ENCODE peak calls at places on chromosome 18, in five cellular contexts. D is glutamatergic neuron, V is ovary, H is omental fat pad, W is fibroblast of the conjunctiva. J is an unnamed sample.

GRCh38 chr18:32261003-32261402 is 71.2 kb downstream of the MEP1B start:
- DNase-seq in D (no peak), V (no peak), W (no peak), H (no peak), J (no peak)

GRCh38 chr18:69518989-69519388 is 118.3 kb downstream of the DOK6 start:
- DNase-seq in V (no peak), D (no peak), H (no peak), W (no peak), J (no peak)

GRCh38 chr18:55287146-55287806 is 300.7 kb downstream of the TCF4 start:
- DNase-seq in V (no peak), W (no peak), H (no peak), D (peak), J (no peak)

GRCh38 chr18:9695605-9696004 is 12.5 kb upstream of the RAB31 start:
- DNase-seq in D (no peak), H (no peak), W (no peak), V (no peak), J (no peak)

GRCh38 chr18:22871809-22872525 is 61.2 kb upstream of the RBBP8 start:
- DNase-seq in W (no peak), D (no peak), H (no peak), V (no peak), J (no peak)

GRCh38 chr18:25042641-25043051 is 309.3 kb downstream of the ZNF521 start:
- DNase-seq in D (no peak), V (no peak), H (no peak), W (no peak), J (no peak)

GRCh38 chr18:39742015-39742466 is 2176.4 kb upstream of the CELF4 start:
- DNase-seq in V (no peak), H (no peak), D (no peak), W (no peak), J (no peak)

GRCh38 chr18:47883771-47884413 is 46.6 kb downstream of the SMAD2 start:
- DNase-seq in V (no peak), W (no peak), D (no peak), H (no peak), J (no peak)

GRCh38 chr18:75170022-75170789 is 38.7 kb downstream of the PTGR3 start:
- DNase-seq in D (no peak), W (no peak), V (no peak), H (no peak), J (no peak)

GRCh38 chr18:13070460-13070859 is 79.3 kb downstream of the CEP192 start:
- DNase-seq in V (no peak), D (no peak), W (no peak), H (no peak), J (no peak)

GRCh38 chr18:1585881-1586488 is 681.3 kb downstream of the ADCYAP1 start:
- DNase-seq in V (no peak), W (peak), H (no peak), D (no peak), J (peak)

GRCh38 chr18:7830468-7830867 is 263.4 kb downstream of the PTPRM start:
- DNase-seq in H (no peak), W (no peak), D (no peak), V (no peak), J (no peak)

GRCh38 chr18:79583984-79584401 is 95.6 kb upstream of the CTDP1 start:
- DNase-seq in H (no peak), V (no peak), D (no peak), W (no peak), J (no peak)

GRCh38 chr18:62781893-62782292 is 66.6 kb downstream of the PHLPP1 start:
- DNase-seq in D (no peak), H (peak), V (peak), W (peak), J (no peak)

GRCh38 chr18:49368161-49368875 is 92.1 kb downstream of the DYM start:
- DNase-seq in H (no peak), W (no peak), D (no peak), V (no peak), J (no peak)

GRCh38 chr18:59029663-59030421 is 109.8 kb upstream of the SEC11C start:
- DNase-seq in H (no peak), D (no peak), W (no peak), V (no peak), J (no peak)

GRCh38 chr18:36179562-36180334 is 7.5 kb upstream of the MOCOS start:
- DNase-seq in W (peak), V (peak), H (peak), D (no peak), J (no peak)

GRCh38 chr18:44452346-44452745 is 228.3 kb upstream of the SETBP1 start:
- DNase-seq in W (peak), D (no peak), V (no peak), H (no peak), J (no peak)

GRCh38 chr18:6441201-6441600 is 26.5 kb upstream of the L3MBTL4 start:
- DNase-seq in D (no peak), W (no peak), V (no peak), H (no peak), J (no peak)

GRCh38 chr18:67742954-67743353 is 226.4 kb upstream of the DSEL start:
- DNase-seq in D (no peak), H (no peak), W (no peak), V (no peak), J (no peak)

GRCh38 chr18:6638470-6638869 is 91.0 kb upstream of the ARHGAP28 start:
- DNase-seq in D (no peak), V (no peak), W (no peak), H (no peak), J (no peak)

GRCh38 chr18:39455300-39455699 is 1889.7 kb upstream of the CELF4 start:
- DNase-seq in V (no peak), W (peak), H (no peak), D (no peak), J (no peak)

GRCh38 chr18:11859903-11860407 is 8.7 kb downstream of the CHMP1B start:
- DNase-seq in D (no peak), V (no peak), W (no peak), H (no peak), J (no peak)

GRCh38 chr18:21997207-21998143 is 171.9 kb upstream of the GATA6 start:
- DNase-seq in W (peak), V (no peak), D (no peak), H (no peak), J (no peak)